ENCODE peak calls at places on chromosomes 3 and 15, in four cellular contexts. R, T, C and I are unnamed samples.

GRCh38 chr15:80788536-80788935 is 9.4 kb downstream of the CEMIP start:
- DNase-seq in C (no peak), R (no peak), T (no peak), I (no peak)

GRCh38 chr3:197615430-197615829 is 59.7 kb upstream of the BDH1 start:
- DNase-seq in T (no peak), C (no peak), R (no peak), I (no peak)

GRCh38 chr3:138912237-138912636 is 34.7 kb downstream of the FOXL2 start:
- DNase-seq in R (no peak), C (peak), T (no peak), I (no peak)

GRCh38 chr3:11091088-11091590 is 63.2 kb upstream of the HRH1 start:
- DNase-seq in C (no peak), T (no peak), R (no peak), I (no peak)

GRCh38 chr15:45253330-45253729 is 1.3 kb downstream of the SLC28A2 start:
- DNase-seq in T (no peak), R (peak), C (peak), I (no peak)

GRCh38 chr3:184050217-184050847 is 2.5 kb upstream of the HTR3C start:
- DNase-seq in C (no peak), T (no peak), R (no peak), I (no peak)

GRCh38 chr3:41026394-41027177 is 172.7 kb upstream of the CTNNB1 start:
- DNase-seq in T (peak), R (no peak), C (peak), I (peak)

GRCh38 chr3:2950159-2950558 is 160.0 kb downstream of the IL5RA start:
- DNase-seq in T (no peak), R (no peak), C (no peak), I (no peak)

GRCh38 chr3:129439381-129439816 is 349 bp downstream of the MBD4 start:
- DNase-seq in T (no peak), R (peak), C (peak), I (peak)

GRCh38 chr15:71921191-71921590 is 110.8 kb downstream of the NR2E3 start:
- DNase-seq in T (no peak), R (no peak), C (no peak), I (no peak)

GRCh38 chr15:71920573-71920972 is 110.2 kb downstream of the NR2E3 start:
- DNase-seq in C (no peak), R (no peak), T (no peak), I (no peak)

DNA sequence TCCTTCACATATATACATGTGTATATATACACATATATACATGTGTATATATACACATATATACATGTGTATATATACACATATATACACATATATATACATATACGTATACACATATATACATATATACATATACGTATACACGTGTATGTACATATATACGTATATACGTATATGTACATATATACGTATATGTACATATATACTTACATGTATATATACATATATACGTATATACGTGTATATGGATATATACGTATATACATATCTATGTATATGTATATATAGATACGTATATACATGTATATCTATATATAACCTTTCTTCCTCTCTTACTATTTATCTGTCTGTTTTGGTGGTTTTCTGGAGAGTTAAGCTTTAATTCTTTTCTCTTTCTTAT is 114.8 kb downstream of the NR2E3 start:
- DNase-seq in T (no peak), C (no peak), R (no peak), I (no peak)
- TF ChIP-seq NR3C1 in T (no peak), C (no peak), R (no peak), I (no peak)

GRCh38 chr15:38829086-38829485 is 264.5 kb upstream of the RASGRP1 start:
- DNase-seq in T (no peak), C (no peak), R (no peak), I (no peak)
- TF ChIP-seq NR3C1 in T (no peak), C (no peak), R (no peak), I (no peak)

GRCh38 chr15:27692438-27692837 is 406.7 kb downstream of the OCA2 start:
- DNase-seq in T (no peak), C (no peak), R (no peak), I (no peak)
- TF ChIP-seq NR3C1 in T (no peak), C (no peak), R (no peak), I (no peak)

GRCh38 chr3:14783480-14784086 is 35.2 kb upstream of the FGD5 start:
- DNase-seq in T (no peak), R (no peak), C (no peak), I (no peak)

GRCh38 chr3:14779069-14779685 is 39.6 kb upstream of the FGD5 start:
- DNase-seq in C (no peak), T (no peak), R (no peak), I (no peak)

GRCh38 chr3:14785207-14786155 is 33.3 kb upstream of the FGD5 start:
- DNase-seq in T (no peak), R (no peak), C (no peak), I (no peak)

GRCh38 chr3:14784087-14784596 is 34.6 kb upstream of the FGD5 start:
- DNase-seq in R (peak), T (no peak), C (no peak), I (no peak)

DNA sequence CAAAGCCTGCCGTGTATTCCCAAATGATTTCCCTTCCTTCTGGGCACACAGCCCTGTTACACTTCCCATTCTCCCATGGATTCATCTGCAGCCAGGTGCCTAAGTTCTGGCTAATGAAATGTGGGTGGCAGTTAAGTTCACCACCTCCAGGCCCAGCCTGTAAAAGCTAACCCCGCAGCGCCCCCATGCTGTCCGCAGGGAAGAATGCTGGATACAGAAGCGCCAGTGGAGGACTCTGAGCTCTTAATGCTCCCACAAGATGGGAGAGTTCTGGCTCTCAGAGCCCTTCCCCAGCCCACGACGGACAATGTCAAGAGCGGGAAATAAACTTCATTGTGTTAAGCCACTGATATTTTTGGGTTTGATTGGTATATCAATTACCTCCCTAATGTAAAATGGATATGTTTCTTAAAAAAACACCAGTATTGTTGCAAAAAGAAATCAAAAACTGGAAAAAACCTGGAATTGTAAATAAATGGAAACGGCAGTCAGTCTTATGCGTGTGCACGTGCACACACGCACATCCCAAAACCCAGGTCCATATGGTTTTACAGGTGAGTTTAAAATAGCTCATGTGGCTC is 37.7 kb upstream of the FGD5 start:
- DNase-seq in T (peak), R (peak), C (peak), I (peak)
- TF ChIP-seq NR3C1 in T (no peak), R (no peak), C (no peak), I (no peak)

GRCh38 chr3:53794597-53794996 is 51.6 kb downstream of the CHDH start:
- DNase-seq in T (no peak), C (no peak), R (no peak), I (no peak)

GRCh38 chr3:53791317-53791716 is 54.9 kb downstream of the CHDH start:
- DNase-seq in C (no peak), T (no peak), R (no peak), I (no peak)

GRCh38 chr3:53798144-53798543 is 48.1 kb downstream of the CHDH start:
- DNase-seq in C (no peak), T (no peak), R (no peak), I (no peak)

GRCh38 chr3:53796161-53796560 is 50.1 kb downstream of the CHDH start:
- DNase-seq in R (no peak), C (no peak), T (no peak), I (no peak)

GRCh38 chr3:53795176-53795575 is 51.0 kb downstream of the CHDH start:
- DNase-seq in T (no peak), C (no peak), R (no peak), I (no peak)
- TF ChIP-seq NR3C1 in T (no peak), C (no peak), R (no peak), I (no peak)

GRCh38 chr3:169581633-169582032 is 81.9 kb downstream of the MECOM start:
- DNase-seq in C (no peak), R (no peak), T (no peak), I (no peak)
- TF ChIP-seq NR3C1 in C (no peak), R (no peak), T (no peak), I (no peak)